ENCODE peak calls at places on chromosomes 11 and 22, in six cellular contexts. D is GM12878, V is HepG2, K is IMR-90, S is HCT116, U is H1. G is an unnamed sample. For H4K20me1, the result is how much of the 10 kb centered on the place peaks cover.

GRCh38 chr11:111422494-111423249 is 43.6 kb upstream of the POU2AF1 start:
- DNase-seq in D (no peak), V (peak), K (peak), S (peak), U (peak), G (peak)

GRCh38 chr11:28529046-28529445 is 420.9 kb downstream of the METTL15 start:
- DNase-seq in D (no peak), V (no peak), K (peak), S (no peak), U (no peak), G (no peak)

GRCh38 chr11:6693342-6694228 is 10.4 kb upstream of the MRPL17 start:
- DNase-seq in D (no peak), V (no peak), K (peak), S (peak), U (no peak), G (no peak)

GRCh38 chr22:19038164-19038546 is 84.1 kb downstream of the DGCR2 start:
- DNase-seq in D (no peak), V (no peak), K (no peak), S (no peak), U (no peak), G (no peak)

GRCh38 chr22:19889951-19890350 is 35.3 kb upstream of the GNB1L start:
- DNase-seq in D (no peak), V (no peak), K (no peak), S (no peak), U (no peak), G (no peak)

GRCh38 chr11:16791494-16791961 is 53.1 kb downstream of the C11orf58 start:
- DNase-seq in D (no peak), V (peak), K (peak), S (peak), U (no peak), G (no peak)

GRCh38 chr11:74978041-74978440 is 10.7 kb upstream of the NEU3 start:
- DNase-seq in D (no peak), V (no peak), K (no peak), S (no peak), U (no peak), G (no peak)

GRCh38 chr22:44411226-44412135 is 86.6 kb downstream of the RTL6 start:
- DNase-seq in D (no peak), V (peak), K (no peak), S (no peak), U (no peak), G (no peak)

GRCh38 chr11:125941606-125942275 is 4.1 kb upstream of the VSIG10L2 start:
- DNase-seq in D (no peak), V (peak), K (peak), S (peak), U (peak), G (peak)

GRCh38 chr11:34928960-34929680 is 12.7 kb downstream of the PDHX start:
- DNase-seq in D (no peak), V (no peak), K (no peak), S (no peak), U (no peak), G (no peak)

GRCh38 chr11:17930544-17931144 is 82.2 kb downstream of the SERGEF start:
- DNase-seq in D (no peak), V (no peak), K (no peak), S (no peak), U (no peak), G (no peak)

GRCh38 chr22:38694049-38694448 is 6.7 kb downstream of the JOSD1 start:
- DNase-seq in D (no peak), V (peak), K (no peak), S (no peak), U (no peak), G (no peak)

GRCh38 chr11:64894070-64894811 is 15.8 kb upstream of the EHD1 start:
- DNase-seq in D (no peak), V (peak), K (peak), S (no peak), U (peak), G (peak)

GRCh38 chr22:45781459-45781858 is 109.8 kb downstream of the ATXN10 start:
- DNase-seq in D (no peak), V (no peak), K (peak), S (no peak), U (no peak), G (no peak)

GRCh38 chr11:117072517-117073218 is 25.6 kb downstream of the SIK3 start:
- DNase-seq in D (peak), V (peak), K (peak), S (peak), U (no peak), G (peak)

GRCh38 chr22:45318168-45318557 is 8.4 kb downstream of the FAM118A start:
- DNase-seq in D (peak), V (no peak), K (peak), S (no peak), U (no peak), G (peak)

GRCh38 chr11:126512251-126512650 is 156.8 kb downstream of the ST3GAL4 start:
- DNase-seq in D (no peak), V (no peak), K (no peak), S (no peak), U (no peak), G (no peak)

GRCh38 chr22:30763815-30764686 is 69.4 kb downstream of the OSBP2 start:
- DNase-seq in D (no peak), V (peak), K (peak), S (peak), U (peak), G (peak)

GRCh38 chr11:17599460-17599925 is 52.4 kb downstream of the OTOG start:
- DNase-seq in D (no peak), V (no peak), K (no peak), S (no peak), U (no peak), G (no peak)

GRCh38 chr11:116861539-116861938 is 24.1 kb upstream of the APOA1 start:
- DNase-seq in D (no peak), V (no peak), K (peak), S (no peak), U (no peak), G (peak)

GRCh38 chr22:20948450-20948849 is 18.6 kb upstream of the AIFM3 start:
- DNase-seq in D (no peak), V (no peak), K (no peak), S (no peak), U (no peak), G (no peak)

GRCh38 chr11:279040-279965 is 1.1 kb downstream of the NLRP6 start:
- DNase-seq in D (no peak), V (no peak), K (no peak), S (no peak), U (no peak), G (no peak)

GRCh38 chr11:281486-282161 is 3.4 kb downstream of the NLRP6 start:
- DNase-seq in D (no peak), V (no peak), K (no peak), S (no peak), U (peak), G (no peak)

GRCh38 chr11:278001-278951 is at the start of gene NLRP6:
- DNase-seq in D (no peak), V (no peak), K (no peak), S (no peak), U (no peak), G (no peak)

GRCh38 chr11:280762-281485 is 2.7 kb downstream of the NLRP6 start:
- DNase-seq in D (no peak), V (no peak), K (no peak), S (no peak), U (peak), G (no peak)

GRCh38 chr11:279966-280761 is 2.0 kb downstream of the NLRP6 start:
- DNase-seq in D (no peak), V (no peak), K (peak), S (no peak), U (peak), G (no peak)
- TF ChIP-seq CEBPB in D (no peak), V (no peak), K (no peak), S (no peak), U (no peak), G (no peak)

GRCh38 chr11:57542582-57542981 is 5.2 kb downstream of the SMTNL1 start:
- DNase-seq in D (no peak), V (no peak), K (no peak), S (no peak), U (no peak), G (no peak)
- TF ChIP-seq RAD21 in D (no peak), V (no peak), K (no peak), S (no peak), U (no peak), G (no peak)

GRCh38 chr22:49621601-49622210 is 206.0 kb downstream of the BRD1 start:
- DNase-seq in D (no peak), V (no peak), K (no peak), S (no peak), U (no peak), G (no peak)

GRCh38 chr22:49618689-49618953 is 209.1 kb downstream of the BRD1 start:
- DNase-seq in D (no peak), V (no peak), K (no peak), S (no peak), U (no peak), G (no peak)

GRCh38 chr22:49620666-49621065 is 207.0 kb downstream of the BRD1 start:
- DNase-seq in D (no peak), V (no peak), K (no peak), S (no peak), U (no peak), G (no peak)

GRCh38 chr22:49619301-49619700 is 208.4 kb downstream of the BRD1 start:
- DNase-seq in D (no peak), V (no peak), K (no peak), S (no peak), U (no peak), G (no peak)

DNA sequence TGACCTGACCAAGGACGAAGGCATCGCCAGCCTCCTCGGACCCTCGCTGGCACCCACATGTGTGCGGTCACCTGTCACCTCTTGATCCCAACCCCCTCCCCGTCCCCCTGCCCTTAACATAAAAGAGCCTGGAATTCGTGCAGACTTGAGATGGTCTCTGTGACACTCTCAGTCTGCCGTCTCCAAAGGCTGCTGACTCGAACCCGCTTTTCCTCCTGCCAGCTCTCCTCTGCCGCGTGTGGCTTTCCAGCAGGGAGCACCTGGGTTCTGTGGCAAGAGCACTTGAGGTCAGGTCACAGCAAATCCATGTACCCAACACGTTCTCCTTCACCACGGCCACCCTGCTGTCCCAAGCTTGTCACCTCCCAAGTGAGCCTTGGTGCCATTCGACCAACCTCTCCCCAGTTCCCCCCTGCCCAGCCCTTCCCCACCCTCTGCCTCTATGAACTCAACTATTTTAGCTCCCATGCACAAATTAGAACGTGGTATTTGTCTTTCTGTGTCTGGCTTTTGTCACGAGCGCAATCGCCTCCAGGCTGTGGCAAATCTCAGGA is 207.6 kb downstream of the BRD1 start:
- DNase-seq in D (no peak), V (no peak), K (no peak), S (no peak), U (no peak), G (no peak)
- H4K20me1 ChIP-seq in D (under half), V (under half), K (under half), S (under half), U (under half), G (under half)

DNA sequence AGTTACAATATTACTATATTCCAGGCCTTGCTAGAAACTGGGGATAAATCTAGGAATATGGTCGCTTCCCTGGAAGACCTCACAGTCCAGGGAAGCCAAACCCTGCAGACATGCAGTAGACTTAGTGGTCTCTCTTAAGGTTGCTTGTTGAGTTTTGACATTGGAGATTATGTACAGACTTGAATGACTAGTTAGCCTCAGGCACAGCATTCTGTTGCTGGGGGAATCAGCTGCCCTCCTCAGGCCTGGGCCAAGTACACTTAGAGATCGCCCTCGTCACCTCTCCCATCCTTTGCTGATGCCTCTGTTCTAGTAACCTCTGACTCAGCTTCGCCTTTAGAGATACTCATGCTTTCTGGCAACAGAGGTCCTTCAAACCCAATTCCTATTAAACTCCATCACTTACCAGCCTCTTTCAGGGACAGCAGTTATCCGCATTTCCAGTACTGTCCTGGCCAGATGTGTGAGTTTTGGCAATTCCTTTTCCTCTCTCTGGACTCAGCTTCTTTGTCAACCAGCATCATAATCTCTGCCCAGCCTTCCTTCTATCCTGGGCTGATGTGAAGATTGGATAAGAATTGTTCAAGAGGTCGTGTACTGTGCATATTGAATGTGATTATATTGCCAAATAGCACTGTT is 794 bp upstream of the ANAPC15 start:
- DNase-seq in D (no peak), V (no peak), K (peak), S (no peak), U (no peak), G (no peak)
- TF ChIP-seq CEBPB in D (no peak), V (no peak), K (no peak), S (no peak), U (no peak), G (no peak)